ENCODE peak calls at places on chromosomes 16 and 17, in five cellular contexts. H is K562, A is GM12878, O is H1, W is HepG2. X is an unnamed sample.

GRCh38 chr17:43546317-43547188 is at the start of gene ETV4:
- DNase-seq in H (peak; percentile 98), A (peak; percentile 55), O (peak; percentile 84), W (peak; percentile 96), X (peak; percentile 83)

GRCh38 chr16:75506107-75506506 is 10.9 kb upstream of the CHST6 start:
- DNase-seq in H (no peak), A (no peak), O (no peak), W (no peak), X (no peak)

GRCh38 chr17:5260542-5260941 is 21.5 kb upstream of the RABEP1 start:
- DNase-seq in H (no peak), A (no peak), O (no peak), W (no peak), X (no peak)

GRCh38 chr17:62321451-62321850 is 58.9 kb upstream of the EFCAB3 start:
- DNase-seq in H (no peak), A (no peak), O (no peak), W (no peak), X (no peak)

GRCh38 chr17:38809828-38810227 is 10.5 kb upstream of the PIP4K2B start:
- DNase-seq in H (no peak), A (no peak), O (no peak), W (no peak), X (no peak)

GRCh38 chr16:12964466-12964865 is 63.1 kb downstream of the SHISA9 start:
- DNase-seq in H (no peak), A (no peak), O (no peak), W (no peak), X (no peak)

GRCh38 chr16:84700518-84701277 is 898 bp downstream of the USP10 start:
- DNase-seq in H (no peak), A (no peak), O (no peak), W (no peak), X (no peak)

GRCh38 chr17:7018331-7018964 is 4.4 kb upstream of the BCL6B start:
- DNase-seq in H (no peak), A (no peak), O (no peak), W (no peak), X (no peak)

GRCh38 chr16:2874584-2875362 is 8.2 kb upstream of the FLYWCH2 start:
- DNase-seq in H (peak; percentile 85), A (peak; percentile 3), O (no peak), W (peak; percentile 49), X (peak; percentile 67)

GRCh38 chr17:77445908-77446535 is 305.3 kb downstream of the SEC14L1 start:
- DNase-seq in H (no peak), A (no peak), O (no peak), W (no peak), X (no peak)

GRCh38 chr17:31297090-31297489 is at the start of gene OMG:
- DNase-seq in H (no peak), A (no peak), O (no peak), W (no peak), X (no peak)

GRCh38 chr16:57091990-57092785 is at the start of gene CPNE2:
- DNase-seq in H (peak; percentile 92), A (no peak), O (no peak), W (no peak), X (no peak)

GRCh38 chr16:51949260-51949659 is 597.7 kb downstream of the TOX3 start:
- DNase-seq in H (no peak), A (no peak), O (no peak), W (no peak), X (no peak)

GRCh38 chr16:66509576-66509975 is 40.3 kb downstream of the TK2 start:
- DNase-seq in H (no peak), A (no peak), O (no peak), W (no peak), X (no peak)

GRCh38 chr16:57528499-57529323 is 7.7 kb downstream of the CCDC102A start:
- DNase-seq in H (no peak), A (no peak), O (no peak), W (no peak), X (no peak)

GRCh38 chr16:65967376-65967775 is 399.1 kb upstream of the CDH5 start:
- DNase-seq in H (no peak), A (no peak), O (no peak), W (no peak), X (no peak)

GRCh38 chr16:27199747-27200146 is 3.6 kb upstream of the KDM8 start:
- DNase-seq in H (no peak), A (peak; percentile 73), O (no peak), W (no peak), X (no peak)

GRCh38 chr17:73318861-73319260 is 7.1 kb upstream of the CDC42EP4 start:
- DNase-seq in H (no peak), A (no peak), O (no peak), W (no peak), X (no peak)

GRCh38 chr17:40104570-40105471 is 4.4 kb upstream of the NR1D1 start:
- DNase-seq in H (no peak), A (no peak), O (no peak), W (no peak), X (no peak)

GRCh38 chr16:24999088-24999670 is 16.0 kb downstream of the ARHGAP17 start:
- DNase-seq in H (no peak), A (no peak), O (no peak), W (no peak), X (no peak)

GRCh38 chr16:4946917-4947316 is 10.0 kb upstream of the PPL start:
- DNase-seq in H (no peak), A (no peak), O (no peak), W (no peak), X (no peak)

GRCh38 chr17:1041746-1042145 is 44.8 kb downstream of the TIMM22 start:
- DNase-seq in H (no peak), A (no peak), O (no peak), W (no peak), X (no peak)

GRCh38 chr16:1003551-1004347 is 22.2 kb downstream of the SOX8 start:
- DNase-seq in H (no peak), A (no peak), O (no peak), W (no peak), X (no peak)

GRCh38 chr17:34178047-34178446 is 77.0 kb upstream of the CCL2 start:
- DNase-seq in H (no peak), A (no peak), O (no peak), W (no peak), X (no peak)

GRCh38 chr16:54446639-54447038 is 160.1 kb upstream of the IRX3 start:
- DNase-seq in H (no peak), A (no peak), O (no peak), W (no peak), X (no peak)

GRCh38 chr17:38798614-38799500 is 499 bp downstream of the PIP4K2B start:
- DNase-seq in H (peak; percentile 82), A (no peak), O (no peak), W (peak; percentile 27), X (no peak)

GRCh38 chr17:36722121-36722902 is 120.9 kb downstream of the MRM1 start:
- DNase-seq in H (peak; percentile 97), A (no peak), O (no peak), W (no peak), X (no peak)

GRCh38 chr17:46045639-46046038 is 46.6 kb downstream of the STH start:
- DNase-seq in H (no peak), A (no peak), O (no peak), W (peak; percentile 22), X (no peak)

GRCh38 chr17:58666858-58667267 is 25.0 kb downstream of the TEX14 start:
- DNase-seq in H (peak; percentile 76), A (no peak), O (no peak), W (no peak), X (peak; percentile 81)

GRCh38 chr16:48904333-48904732 is 294.4 kb upstream of the N4BP1 start:
- DNase-seq in H (no peak), A (no peak), O (no peak), W (no peak), X (no peak)

GRCh38 chr16:61233718-61234117 is 802.5 kb downstream of the CDH8 start:
- DNase-seq in H (no peak), A (no peak), O (no peak), W (no peak), X (no peak)

GRCh38 chr16:65510850-65511249 is 389.0 kb upstream of the CDH11 start:
- DNase-seq in H (no peak), A (no peak), O (no peak), W (peak; percentile 29), X (no peak)

GRCh38 chr17:50630524-50631194 is 4.0 kb upstream of the ABCC3 start:
- DNase-seq in H (peak; percentile 48), A (no peak), O (no peak), W (peak; percentile 52), X (peak; percentile 59)

GRCh38 chr17:16214190-16215001 is 938 bp downstream of the NCOR1 start:
- DNase-seq in H (no peak), A (no peak), O (no peak), W (no peak), X (no peak)
- TF ChIP-seq YY1 in H (no peak), A (peak; percentile 57), O (no peak), W (no peak), X (no peak)

GRCh38 chr16:11202260-11203091 is 53.5 kb downstream of the SOCS1 start:
- DNase-seq in H (no peak), A (peak; percentile 62), O (no peak), W (no peak), X (no peak)
- TF ChIP-seq CEBPB in H (no peak), A (no peak), O (no peak), W (no peak), X (no peak)

GRCh38 chr16:78215222-78215621 is 115.8 kb downstream of the WWOX start:
- DNase-seq in H (no peak), A (no peak), O (no peak), W (no peak), X (no peak)
- TF ChIP-seq YY1 in H (no peak), A (no peak), O (no peak), W (no peak), X (no peak)

GRCh38 chr17:11300738-11301137 is 59.7 kb downstream of the SHISA6 start:
- DNase-seq in H (no peak), A (no peak), O (no peak), W (no peak), X (no peak)

GRCh38 chr17:11304568-11304967 is 63.6 kb downstream of the SHISA6 start:
- DNase-seq in H (no peak), A (no peak), O (no peak), W (no peak), X (no peak)

GRCh38 chr17:11300201-11300600 is 59.2 kb downstream of the SHISA6 start:
- DNase-seq in H (no peak), A (no peak), O (no peak), W (no peak), X (no peak)

GRCh38 chr17:11303773-11304394 is 62.9 kb downstream of the SHISA6 start:
- DNase-seq in H (no peak), A (no peak), O (no peak), W (no peak), X (no peak)

DNA sequence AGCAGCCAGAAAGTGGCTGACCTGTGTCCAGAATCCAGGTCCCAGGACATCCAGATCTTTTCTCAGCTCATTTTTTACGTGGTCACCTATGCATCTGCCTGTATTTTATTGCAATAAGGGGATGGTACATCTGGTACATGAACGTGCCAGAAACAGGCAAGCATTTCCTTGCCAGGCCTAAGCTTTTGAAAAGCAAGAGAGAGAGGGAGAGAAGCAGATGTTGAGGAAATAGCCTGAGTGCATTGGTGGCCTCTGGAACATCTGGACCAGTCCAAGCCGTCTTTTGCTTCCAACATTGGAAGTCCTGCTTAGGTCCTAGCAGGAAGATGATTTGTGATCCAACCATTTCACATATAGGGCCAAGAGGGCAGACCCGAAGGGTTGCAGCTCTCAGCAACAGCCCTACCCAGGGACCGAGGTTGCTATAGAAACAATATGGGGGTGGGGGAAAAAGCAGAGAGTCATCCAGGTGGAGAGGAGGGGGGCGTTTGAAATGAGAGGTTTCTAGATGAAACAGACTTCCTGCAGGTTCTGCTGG is 61.5 kb downstream of the SHISA6 start:
- DNase-seq in H (no peak), A (no peak), O (no peak), W (no peak), X (no peak)
- TF ChIP-seq CEBPB in H (no peak), A (no peak), O (no peak), W (no peak), X (no peak)

X was measured in HCT116.